ENCODE peak calls at places on chromosome 22, in four cellular contexts. One of them, this sample, is unnamed.

GRCh38 chr22:46131151-46131587 is 19.2 kb upstream of the PPARA start:
- DNase-seq in HepG2: no peak
- DNase-seq in SK-N-SH: peak
- DNase-seq in A549: no peak
- DNase-seq in this sample: no peak

GRCh38 chr22:46125311-46125710 is 25.0 kb upstream of the PPARA start:
- DNase-seq in A549: no peak
- DNase-seq in HepG2: no peak
- DNase-seq in SK-N-SH: no peak
- DNase-seq in this sample: no peak

GRCh38 chr22:45971389-45972028 is 5.5 kb downstream of the WNT7B start:
- DNase-seq in SK-N-SH: peak
- DNase-seq in A549: no peak
- DNase-seq in HepG2: no peak
- DNase-seq in this sample: no peak

GRCh38 chr22:20584872-20585639 is 77.6 kb downstream of the MED15 start:
- DNase-seq in HepG2: no peak
- DNase-seq in A549: no peak
- DNase-seq in SK-N-SH: peak
- DNase-seq in this sample: no peak

GRCh38 chr22:19085233-19086043 is 36.8 kb downstream of the DGCR2 start:
- DNase-seq in HepG2: peak
- DNase-seq in A549: peak
- DNase-seq in SK-N-SH: peak
- DNase-seq in this sample: peak

GRCh38 chr22:44550666-44551491 is 52.8 kb upstream of the RTL6 start:
- DNase-seq in HepG2: no peak
- DNase-seq in SK-N-SH: no peak
- DNase-seq in A549: no peak
- DNase-seq in this sample: peak

GRCh38 chr22:16915711-16916110 is 90.5 kb upstream of the XKR3 start:
- DNase-seq in SK-N-SH: no peak
- DNase-seq in HepG2: no peak
- DNase-seq in A549: no peak
- DNase-seq in this sample: no peak

GRCh38 chr22:23180893-23181762 is 819 bp downstream of the BCR start:
- DNase-seq in SK-N-SH: peak
- DNase-seq in A549: no peak
- DNase-seq in HepG2: no peak
- DNase-seq in this sample: no peak

GRCh38 chr22:19843857-19844422 is 10.7 kb downstream of the GNB1L start:
- DNase-seq in SK-N-SH: no peak
- DNase-seq in HepG2: no peak
- DNase-seq in A549: no peak
- DNase-seq in this sample: no peak

GRCh38 chr22:20720692-20721408 is 53.1 kb upstream of the SERPIND1 start:
- DNase-seq in HepG2: no peak
- DNase-seq in A549: no peak
- DNase-seq in SK-N-SH: no peak
- DNase-seq in this sample: no peak

GRCh38 chr22:22111267-22111751 is 128.7 kb upstream of the TOP3B start:
- DNase-seq in A549: peak
- DNase-seq in SK-N-SH: no peak
- DNase-seq in HepG2: no peak
- DNase-seq in this sample: peak

GRCh38 chr22:34847072-34847471 is 218.9 kb upstream of the ISX start:
- DNase-seq in SK-N-SH: no peak
- DNase-seq in HepG2: no peak
- DNase-seq in A549: no peak
- DNase-seq in this sample: no peak

GRCh38 chr22:17980638-17981051 is 43.7 kb downstream of the MICAL3 start:
- DNase-seq in HepG2: no peak
- DNase-seq in A549: no peak
- DNase-seq in SK-N-SH: peak
- DNase-seq in this sample: peak

GRCh38 chr22:44031111-44031963 is 7.2 kb downstream of the PARVB start:
- DNase-seq in HepG2: no peak
- DNase-seq in SK-N-SH: no peak
- DNase-seq in A549: no peak
- DNase-seq in this sample: no peak

GRCh38 chr22:46076651-46077339 is 73.5 kb upstream of the PPARA start:
- DNase-seq in A549: no peak
- DNase-seq in HepG2: no peak
- DNase-seq in SK-N-SH: no peak
- DNase-seq in this sample: peak

GRCh38 chr22:21865041-21865440 is 2.4 kb downstream of the MAPK1 start:
- DNase-seq in HepG2: no peak
- DNase-seq in SK-N-SH: peak
- DNase-seq in A549: no peak
- DNase-seq in this sample: peak

GRCh38 chr22:47569389-47570299 is 807.2 kb downstream of the TBC1D22A start:
- DNase-seq in SK-N-SH: no peak
- DNase-seq in A549: no peak
- DNase-seq in HepG2: no peak
- DNase-seq in this sample: no peak

GRCh38 chr22:46791201-46791731 is 28.8 kb downstream of the TBC1D22A start:
- DNase-seq in HepG2: no peak
- DNase-seq in SK-N-SH: no peak
- DNase-seq in A549: no peak
- DNase-seq in this sample: peak

GRCh38 chr22:46738642-46738960 is 549 bp upstream of the CERK start:
- DNase-seq in HepG2: peak
- DNase-seq in A549: no peak
- DNase-seq in SK-N-SH: no peak
- DNase-seq in this sample: no peak

GRCh38 chr22:34800265-34800664 is 265.7 kb upstream of the ISX start:
- DNase-seq in SK-N-SH: no peak
- DNase-seq in A549: no peak
- DNase-seq in HepG2: no peak
- DNase-seq in this sample: no peak

GRCh38 chr22:36966851-36967535 is 52.3 kb downstream of the TST start:
- DNase-seq in HepG2: no peak
- DNase-seq in A549: no peak
- DNase-seq in SK-N-SH: no peak
- DNase-seq in this sample: no peak

GRCh38 chr22:29079218-29079901 is 6.5 kb downstream of the KREMEN1 start:
- DNase-seq in HepG2: no peak
- DNase-seq in SK-N-SH: no peak
- DNase-seq in A549: no peak
- DNase-seq in this sample: no peak

GRCh38 chr22:22927196-22927887 is 39.7 kb downstream of the IGLL5 start:
- DNase-seq in HepG2: no peak
- DNase-seq in SK-N-SH: no peak
- DNase-seq in A549: no peak
- DNase-seq in this sample: no peak

GRCh38 chr22:35231585-35232084 is 25.7 kb upstream of the HMGXB4 start:
- DNase-seq in A549: peak
- DNase-seq in SK-N-SH: peak
- DNase-seq in HepG2: peak
- DNase-seq in this sample: peak

GRCh38 chr22:21951931-21952465 is 650 bp downstream of the PPM1F start:
- DNase-seq in HepG2: no peak
- DNase-seq in A549: no peak
- DNase-seq in SK-N-SH: peak
- DNase-seq in this sample: peak

GRCh38 chr22:45007247-45007945 is 2.4 kb downstream of the PHF21B start:
- DNase-seq in SK-N-SH: peak
- DNase-seq in HepG2: no peak
- DNase-seq in A549: peak
- DNase-seq in this sample: peak

GRCh38 chr22:46750861-46751260 is 11.6 kb upstream of the TBC1D22A start:
- DNase-seq in HepG2: no peak
- DNase-seq in SK-N-SH: no peak
- DNase-seq in A549: no peak
- DNase-seq in this sample: no peak

GRCh38 chr22:48265000-48265625 is 1502.7 kb downstream of the TBC1D22A start:
- DNase-seq in SK-N-SH: no peak
- DNase-seq in HepG2: no peak
- DNase-seq in A549: no peak
- DNase-seq in this sample: no peak

GRCh38 chr22:19759994-19760651 is 455 bp upstream of the TBX1 start:
- DNase-seq in HepG2: no peak
- DNase-seq in SK-N-SH: peak
- DNase-seq in A549: no peak
- DNase-seq in this sample: no peak

GRCh38 chr22:29700949-29701927 is 18.6 kb upstream of the CABP7 start:
- DNase-seq in SK-N-SH: peak
- DNase-seq in A549: peak
- DNase-seq in HepG2: peak
- DNase-seq in this sample: peak

GRCh38 chr22:26658671-26659478 is 1.5 kb downstream of the MIAT start:
- DNase-seq in A549: peak
- DNase-seq in HepG2: no peak
- DNase-seq in SK-N-SH: peak
- DNase-seq in this sample: peak

GRCh38 chr22:46984751-46985506 is 222.5 kb downstream of the TBC1D22A start:
- DNase-seq in SK-N-SH: no peak
- DNase-seq in A549: no peak
- DNase-seq in HepG2: no peak
- DNase-seq in this sample: peak

GRCh38 chr22:44585559-44586121 is 87.6 kb upstream of the RTL6 start:
- DNase-seq in A549: no peak
- DNase-seq in SK-N-SH: no peak
- DNase-seq in HepG2: no peak
- DNase-seq in this sample: no peak

GRCh38 chr22:20062766-20063083 is 17.3 kb upstream of the DGCR8 start:
- DNase-seq in A549: no peak
- DNase-seq in HepG2: no peak
- DNase-seq in SK-N-SH: no peak
- DNase-seq in this sample: peak

GRCh38 chr22:44888491-44888941 is 121.3 kb downstream of the PHF21B start:
- DNase-seq in HepG2: no peak
- DNase-seq in SK-N-SH: no peak
- DNase-seq in A549: no peak
- DNase-seq in this sample: no peak

GRCh38 chr22:25956801-25957200 is 212.5 kb upstream of the SEZ6L start:
- DNase-seq in HepG2: no peak
- DNase-seq in SK-N-SH: peak
- DNase-seq in A549: no peak
- DNase-seq in this sample: no peak

GRCh38 chr22:47200273-47201051 is 438.0 kb downstream of the TBC1D22A start:
- DNase-seq in SK-N-SH: no peak
- DNase-seq in A549: no peak
- DNase-seq in HepG2: no peak
- DNase-seq in this sample: no peak

GRCh38 chr22:38240734-38241252 is 32.0 kb downstream of the TMEM184B start:
- DNase-seq in SK-N-SH: no peak
- DNase-seq in A549: peak
- DNase-seq in HepG2: no peak
- DNase-seq in this sample: peak
- TF ChIP-seq RFX5 in SK-N-SH: no peak
- TF ChIP-seq RFX5 in A549: no peak
- TF ChIP-seq RFX5 in HepG2: no peak
- TF ChIP-seq RFX5 in this sample: no peak

DNA sequence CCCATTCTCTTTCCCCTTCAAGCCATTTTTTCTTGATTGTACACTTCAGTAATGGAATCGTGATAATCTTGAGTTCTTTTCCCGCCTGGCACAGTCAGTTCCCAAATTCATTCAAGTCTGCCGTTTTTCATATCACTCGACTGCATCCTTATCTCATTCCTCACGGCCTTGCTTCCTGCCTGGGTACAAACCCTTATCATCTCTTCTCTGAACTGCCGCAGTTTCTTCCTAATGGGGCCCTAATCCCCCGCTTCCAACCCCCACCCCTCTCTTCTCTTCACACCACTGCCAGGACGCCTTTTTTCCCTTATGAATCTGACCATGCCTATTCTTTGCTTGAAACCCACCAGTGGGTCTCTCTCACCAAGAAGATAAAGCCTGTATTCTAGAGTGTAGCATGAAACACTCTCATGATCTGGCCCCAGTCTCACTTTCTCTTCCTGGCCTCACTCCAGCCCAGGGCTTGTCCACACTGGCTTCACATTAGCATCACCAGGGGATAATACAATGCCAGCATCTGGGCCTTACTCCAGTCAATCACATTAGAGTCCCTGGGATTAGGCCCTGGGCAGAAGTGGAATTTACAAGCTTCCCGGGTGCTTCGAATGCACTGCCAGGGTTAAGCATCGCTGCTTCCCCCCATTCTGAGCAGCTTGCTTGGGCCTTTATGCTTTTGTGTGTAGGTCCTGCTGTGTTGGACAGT is 102.1 kb downstream of the FBXO7 start:
- DNase-seq in HepG2: no peak
- DNase-seq in A549: no peak
- DNase-seq in SK-N-SH: peak
- DNase-seq in this sample: no peak
- TF ChIP-seq RFX5 in HepG2: no peak
- TF ChIP-seq RFX5 in A549: no peak
- TF ChIP-seq RFX5 in SK-N-SH: no peak
- TF ChIP-seq RFX5 in this sample: no peak

GRCh38 chr22:27754247-27754887 is 47.2 kb downstream of the MN1 start:
- DNase-seq in HepG2: no peak
- DNase-seq in A549: no peak
- DNase-seq in SK-N-SH: no peak
- DNase-seq in this sample: no peak

GRCh38 chr22:27751277-27752070 is 50.1 kb downstream of the MN1 start:
- DNase-seq in A549: no peak
- DNase-seq in SK-N-SH: no peak
- DNase-seq in HepG2: no peak
- DNase-seq in this sample: no peak

GRCh38 chr22:27750866-27751265 is 50.7 kb downstream of the MN1 start:
- DNase-seq in HepG2: no peak
- DNase-seq in SK-N-SH: no peak
- DNase-seq in A549: no peak
- DNase-seq in this sample: no peak

GRCh38 chr22:27752141-27752540 is 49.4 kb downstream of the MN1 start:
- DNase-seq in HepG2: no peak
- DNase-seq in SK-N-SH: no peak
- DNase-seq in A549: no peak
- DNase-seq in this sample: no peak

GRCh38 chr22:27752771-27753170 is 48.8 kb downstream of the MN1 start:
- DNase-seq in SK-N-SH: no peak
- DNase-seq in A549: no peak
- DNase-seq in HepG2: no peak
- DNase-seq in this sample: no peak
- TF ChIP-seq RFX5 in SK-N-SH: no peak
- TF ChIP-seq RFX5 in A549: no peak
- TF ChIP-seq RFX5 in HepG2: no peak
- TF ChIP-seq RFX5 in this sample: no peak

GRCh38 chr22:49427941-49428340 is 399.7 kb downstream of the BRD1 start:
- DNase-seq in HepG2: no peak
- DNase-seq in A549: no peak
- DNase-seq in SK-N-SH: no peak
- DNase-seq in this sample: no peak

GRCh38 chr22:49427341-49427740 is 400.3 kb downstream of the BRD1 start:
- DNase-seq in SK-N-SH: no peak
- DNase-seq in HepG2: no peak
- DNase-seq in A549: no peak
- DNase-seq in this sample: no peak

GRCh38 chr22:49426098-49426497 is 401.6 kb downstream of the BRD1 start:
- DNase-seq in SK-N-SH: no peak
- DNase-seq in A549: no peak
- DNase-seq in HepG2: no peak
- DNase-seq in this sample: no peak

GRCh38 chr22:49425356-49425755 is 402.3 kb downstream of the BRD1 start:
- DNase-seq in HepG2: no peak
- DNase-seq in A549: no peak
- DNase-seq in SK-N-SH: no peak
- DNase-seq in this sample: no peak

GRCh38 chr22:49426618-49427266 is 400.9 kb downstream of the BRD1 start:
- DNase-seq in A549: no peak
- DNase-seq in HepG2: no peak
- DNase-seq in SK-N-SH: no peak
- DNase-seq in this sample: no peak
- TF ChIP-seq RFX5 in A549: no peak
- TF ChIP-seq RFX5 in HepG2: no peak
- TF ChIP-seq RFX5 in SK-N-SH: no peak
- TF ChIP-seq RFX5 in this sample: no peak

This sample was measured in IMR-90.